ENCODE peak calls at places on chromosomes 1 and 21, in four cellular contexts. O is brain microvascular endothelial cell; M is stimulated activated effector memory CD8-positive, alpha-beta T cell treated with anti-CD3 and anti-CD28 coated beads, Interleukin-12 subunit alpha, Interleukin-12 subunit beta, amount 100 ng/mL, for 72 hours; I is colonic mucosa. A is an unnamed sample.
A peak's percentile ranks its signal among the peaks of the same experiment; 100 is the strongest.

GRCh38 chr1:31811605-31812004 is 4.2 kb downstream of the SPOCD1 start:
- DNase-seq in O (peak; percentile 56), M (no peak), I (no peak), A (no peak)

GRCh38 chr1:17539202-17539525 is 334 bp upstream of the ARHGEF10L start:
- DNase-seq in O (no peak), M (no peak), I (peak; percentile 41), A (no peak)

GRCh38 chr1:185520188-185520935 is 203.3 kb upstream of the IVNS1ABP start:
- DNase-seq in O (peak; percentile 21), M (no peak), I (no peak), A (no peak)

GRCh38 chr1:236568285-236568894 is 35.9 kb downstream of the HEATR1 start:
- DNase-seq in O (no peak), M (no peak), I (no peak), A (no peak)

GRCh38 chr1:161091796-161092507 is 2.6 kb upstream of the NECTIN4 start:
- DNase-seq in O (no peak), M (no peak), I (no peak), A (no peak)

GRCh38 chr1:27009601-27010197 is 3.0 kb downstream of the TENT5B start:
- DNase-seq in O (no peak), M (no peak), I (peak; percentile 72), A (no peak)

GRCh38 chr1:171226757-171227370 is 21.4 kb upstream of the FMO1 start:
- DNase-seq in O (peak; percentile 59), M (no peak), I (peak; percentile 48), A (no peak)

GRCh38 chr21:45050361-45050785 is 24.0 kb upstream of the ADARB1 start:
- DNase-seq in O (peak; percentile 80), M (no peak), I (no peak), A (no peak)

GRCh38 chr1:84382127-84382526 is 16.2 kb upstream of the DNASE2B start:
- DNase-seq in O (peak; percentile 36), M (no peak), I (no peak), A (no peak)

GRCh38 chr1:84845357-84845756 is 47.6 kb downstream of the LPAR3 start:
- DNase-seq in O (no peak), M (no peak), I (no peak), A (no peak)

GRCh38 chr1:85326381-85326780 is 49.9 kb upstream of the BCL10 start:
- DNase-seq in O (no peak), M (no peak), I (no peak), A (no peak)

GRCh38 chr1:153308540-153308939 is 4.2 kb downstream of the PGLYRP3 start:
- DNase-seq in O (no peak), M (no peak), I (no peak), A (no peak)

A was measured in GM12892.